ENCODE peak calls at places on chromosomes 6 and 20, in nine cellular contexts. T is HTR-8/SVneo; U is SHP77; C is GM04503; J is stimulated activated CD8-positive, alpha-beta memory T cell treated with anti-CD3 and anti-CD28 coated beads, Interleukin-15, amount 100 ng/mL, for 48 hours; W is aorta; L is activated T-helper 9 cell treated with anti-CD3 and anti-CD28 coated beads, Interleukin-2, amount 50 U/mL, for 16 hours; A is activated naive CD8-positive, alpha-beta T cell treated with anti-CD3 and anti-CD28 coated beads for 36 hours; Q is head of caudate nucleus. B is an unnamed sample.

GRCh38 chr6:41966214-41966920 is 24.8 kb upstream of the CCND3 start:
- DNase-seq in T (no peak), U (no peak), C (no peak), J (no peak), W (no peak), L (no peak), A (no peak), Q (no peak), B (no peak)

GRCh38 chr6:141460743-141461484 is 671.8 kb upstream of the GJE1 start:
- DNase-seq in T (no peak), U (no peak), C (no peak), J (no peak), W (no peak), L (no peak), A (no peak), Q (no peak), B (no peak)

GRCh38 chr6:132931937-132932336 is 117.6 kb downstream of the RPS12 start:
- DNase-seq in T (peak), U (no peak), C (peak), J (no peak), W (no peak), L (no peak), A (no peak), Q (no peak), B (no peak)

GRCh38 chr20:36950432-36951197 is 893 bp downstream of the SAMHD1 start:
- DNase-seq in T (peak), U (no peak), C (no peak), J (peak), W (peak), L (peak), A (peak), Q (peak), B (peak)

GRCh38 chr20:37846573-37846972 is 56.4 kb upstream of the VSTM2L start:
- DNase-seq in T (no peak), U (no peak), C (no peak), J (no peak), W (no peak), L (no peak), A (no peak), Q (no peak), B (no peak)

GRCh38 chr6:33433560-33434191 is 13.8 kb downstream of the SYNGAP1 start:
- DNase-seq in T (no peak), U (no peak), C (no peak), J (no peak), W (no peak), L (no peak), A (no peak), Q (no peak), B (no peak)

GRCh38 chr6:328924-329323 is 36.6 kb downstream of the DUSP22 start:
- DNase-seq in T (no peak), U (no peak), C (no peak), J (no peak), W (peak), L (no peak), A (no peak), Q (no peak), B (no peak)

GRCh38 chr20:62828551-62829230 is 11.8 kb downstream of the COL9A3 start:
- DNase-seq in T (no peak), U (no peak), C (no peak), J (no peak), W (no peak), L (no peak), A (no peak), Q (no peak), B (no peak)

GRCh38 chr6:138987299-138987642 is 782 bp downstream of the REPS1 start:
- DNase-seq in T (no peak), U (no peak), C (no peak), J (no peak), W (peak), L (peak), A (no peak), Q (no peak), B (no peak)

GRCh38 chr6:46954819-46955520 is 33.2 kb upstream of the ADGRF5 start:
- DNase-seq in T (peak), U (peak), C (no peak), J (no peak), W (no peak), L (no peak), A (no peak), Q (no peak), B (no peak)

GRCh38 chr6:15325540-15325955 is 79.7 kb downstream of the JARID2 start:
- DNase-seq in T (no peak), U (no peak), C (no peak), J (no peak), W (no peak), L (no peak), A (no peak), Q (no peak), B (no peak)

GRCh38 chr20:1826046-1826445 is 69.2 kb upstream of the SIRPA start:
- DNase-seq in T (no peak), U (no peak), C (no peak), J (no peak), W (no peak), L (no peak), A (no peak), Q (no peak), B (no peak)

GRCh38 chr6:129679758-129680157 is 30.2 kb downstream of the ARHGAP18 start:
- DNase-seq in T (no peak), U (no peak), C (no peak), J (no peak), W (no peak), L (no peak), A (no peak), Q (no peak), B (no peak)

GRCh38 chr6:148761532-148761951 is 14.7 kb downstream of the UST start:
- DNase-seq in T (no peak), U (no peak), C (no peak), J (peak), W (no peak), L (no peak), A (peak), Q (no peak), B (peak)

GRCh38 chr6:167858086-167858591 is 31.4 kb downstream of the AFDN start:
- DNase-seq in T (no peak), U (no peak), C (peak), J (no peak), W (no peak), L (no peak), A (no peak), Q (no peak), B (no peak)

GRCh38 chr6:74853991-74854390 is 351.9 kb downstream of the COL12A1 start:
- DNase-seq in T (no peak), U (no peak), C (no peak), J (no peak), W (no peak), L (no peak), A (no peak), Q (no peak), B (no peak)

GRCh38 chr6:25012657-25013056 is 76.9 kb upstream of the RIPOR2 start:
- DNase-seq in T (peak), U (no peak), C (peak), J (no peak), W (no peak), L (no peak), A (no peak), Q (no peak), B (no peak)

GRCh38 chr6:104682722-104683643 is 176.7 kb downstream of the HACE1 start:
- DNase-seq in T (peak), U (peak), C (no peak), J (peak), W (peak), L (peak), A (peak), Q (peak), B (peak)

GRCh38 chr6:15994814-15995459 is 133.9 kb upstream of the MYLIP start:
- DNase-seq in T (no peak), U (no peak), C (no peak), J (no peak), W (no peak), L (no peak), A (no peak), Q (no peak), B (peak)

GRCh38 chr20:18224968-18225568 is 63.3 kb upstream of the ZNF133 start:
- DNase-seq in T (peak), U (peak), C (peak), J (no peak), W (peak), L (no peak), A (no peak), Q (peak), B (no peak)

GRCh38 chr6:101013612-101014195 is 132.6 kb upstream of the ASCC3 start:
- DNase-seq in T (no peak), U (no peak), C (no peak), J (no peak), W (no peak), L (no peak), A (no peak), Q (no peak), B (no peak)

GRCh38 chr20:61881416-61881815 is 184.3 kb downstream of the TAF4 start:
- DNase-seq in T (no peak), U (no peak), C (no peak), J (no peak), W (no peak), L (no peak), A (no peak), Q (no peak), B (no peak)

GRCh38 chr20:31770243-31770642 is 31.2 kb downstream of the TPX2 start:
- DNase-seq in T (no peak), U (no peak), C (no peak), J (no peak), W (no peak), L (no peak), A (no peak), Q (no peak), B (no peak)

GRCh38 chr6:46733410-46733809 is 1.8 kb downstream of the PLA2G7 start:
- DNase-seq in T (no peak), U (no peak), C (no peak), J (no peak), W (no peak), L (no peak), A (no peak), Q (no peak), B (no peak)

GRCh38 chr6:137339929-137340559 is 120.9 kb upstream of the IFNGR1 start:
- DNase-seq in T (no peak), U (no peak), C (no peak), J (no peak), W (no peak), L (no peak), A (no peak), Q (no peak), B (no peak)

GRCh38 chr6:1228754-1229191 is 83.1 kb upstream of the FOXQ1 start:
- DNase-seq in T (no peak), U (no peak), C (no peak), J (no peak), W (no peak), L (no peak), A (no peak), Q (no peak), B (no peak)

GRCh38 chr20:51542033-51542893 is at the start of gene NFATC2:
- DNase-seq in T (no peak), U (peak), C (no peak), J (peak), W (peak), L (peak), A (peak), Q (no peak), B (peak)

GRCh38 chr20:50304501-50304856 is 113.8 kb downstream of the CEBPB start:
- DNase-seq in T (no peak), U (no peak), C (peak), J (no peak), W (peak), L (no peak), A (no peak), Q (no peak), B (no peak)

GRCh38 chr6:42368156-42368555 is 83.6 kb downstream of the TRERF1 start:
- DNase-seq in T (no peak), U (no peak), C (no peak), J (peak), W (no peak), L (peak), A (peak), Q (no peak), B (peak)

GRCh38 chr6:31157543-31158139 is at the start of gene CCHCR1:
- DNase-seq in T (no peak), U (no peak), C (no peak), J (no peak), W (no peak), L (no peak), A (no peak), Q (no peak), B (no peak)